ENCODE peak calls at places on chromosomes 1 and 21, in five cellular contexts. X is activated CD8-positive, alpha-beta memory T cell treated with anti-CD3 and anti-CD28 coated beads, Interleukin-2, amount 50 U/mL, for 48 hours; C is AG09309; Q is activated naive CD8-positive, alpha-beta T cell treated with anti-CD3 and anti-CD28 coated beads for 36 hours; A is RWPE1. P is an unnamed sample.

GRCh38 chr1:151579436-151580225 is 32.2 kb upstream of the SNX27 start:
- DNase-seq in C (no peak), A (peak), X (no peak), Q (no peak), P (no peak)

GRCh38 chr1:101520302-101520701 is 283.5 kb downstream of the S1PR1 start:
- DNase-seq in A (peak), X (no peak), Q (no peak), C (peak), P (no peak)

GRCh38 chr1:245060684-245061374 is 94.0 kb upstream of the KIF26B start:
- DNase-seq in Q (no peak), X (no peak), A (no peak), C (no peak), P (no peak)

GRCh38 chr1:159140474-159140873 is 30.9 kb upstream of the CADM3 start:
- DNase-seq in C (no peak), Q (no peak), X (no peak), A (no peak), P (no peak)

GRCh38 chr1:23722652-23723051 is 20.6 kb upstream of the ELOA start:
- DNase-seq in X (no peak), Q (no peak), C (no peak), A (no peak), P (no peak)

GRCh38 chr1:203467550-203467921 is 8.1 kb upstream of the PRELP start:
- DNase-seq in X (no peak), A (no peak), Q (no peak), C (no peak), P (no peak)

GRCh38 chr1:113283914-113284313 is 106.4 kb upstream of the MAGI3 start:
- DNase-seq in X (no peak), A (no peak), Q (no peak), C (no peak), P (no peak)

GRCh38 chr1:179036844-179037465 is 11.3 kb downstream of the FAM20B start:
- DNase-seq in X (no peak), Q (peak), C (no peak), A (peak), P (no peak)

GRCh38 chr1:185157599-185158469 is 867 bp downstream of the SWT1 start:
- DNase-seq in C (no peak), Q (no peak), X (no peak), A (no peak), P (no peak)

GRCh38 chr1:10251325-10252103 is 41.1 kb downstream of the KIF1B start:
- DNase-seq in X (no peak), Q (no peak), C (no peak), A (peak), P (no peak)

GRCh38 chr21:46151989-46152938 is 3.1 kb downstream of the FTCD start:
- DNase-seq in Q (no peak), X (peak), C (no peak), A (no peak), P (no peak)

GRCh38 chr1:25869909-25870606 is 5.5 kb downstream of the PAQR7 start:
- DNase-seq in C (no peak), A (no peak), Q (no peak), X (no peak), P (no peak)

GRCh38 chr1:57423135-57424131 is at the start of gene DAB1:
- DNase-seq in A (no peak), X (peak), Q (peak), C (no peak), P (no peak)

GRCh38 chr1:229640455-229640854 is 14.4 kb downstream of the URB2 start:
- DNase-seq in A (no peak), C (no peak), Q (no peak), X (no peak), P (no peak)

GRCh38 chr1:149844096-149844495 is 55.3 kb upstream of the BOLA1 start:
- DNase-seq in A (peak), X (no peak), C (no peak), Q (no peak), P (no peak)

GRCh38 chr21:34764715-34765284 is 96.0 kb downstream of the CLIC6 start:
- DNase-seq in Q (no peak), A (no peak), C (no peak), X (no peak), P (no peak)

GRCh38 chr21:38327984-38328383 is 71.2 kb downstream of the KCNJ15 start:
- DNase-seq in A (no peak), X (no peak), C (no peak), Q (peak), P (no peak)

GRCh38 chr1:54334996-54335395 is 71.2 kb downstream of the SSBP3 start:
- DNase-seq in C (no peak), X (no peak), Q (no peak), A (no peak), P (no peak)

GRCh38 chr1:16243408-16243690 is 6.4 kb upstream of the CPLANE2 start:
- DNase-seq in X (no peak), Q (no peak), A (no peak), C (no peak), P (no peak)

GRCh38 chr1:207909687-207910086 is 1.2 kb downstream of the CD34 start:
- DNase-seq in A (no peak), Q (no peak), C (no peak), X (no peak), P (no peak)

GRCh38 chr1:41700986-41701535 is 216.6 kb upstream of the EDN2 start:
- DNase-seq in Q (no peak), X (no peak), A (no peak), C (no peak), P (no peak)

GRCh38 chr1:212488436-212489283 is 55.9 kb downstream of the NENF start:
- DNase-seq in X (no peak), Q (peak), C (peak), A (no peak), P (no peak)

GRCh38 chr1:220791287-220791686 is 4.6 kb downstream of the MTARC1 start:
- DNase-seq in C (no peak), X (no peak), A (peak), Q (no peak), P (no peak)

GRCh38 chr1:201137579-201138310 is 10.8 kb upstream of the ASCL5 start:
- DNase-seq in A (peak), Q (no peak), C (peak), X (no peak), P (no peak)

GRCh38 chr1:187654635-187655034 is 825.9 kb downstream of the PLA2G4A start:
- DNase-seq in C (no peak), A (no peak), Q (no peak), X (no peak), P (no peak)

GRCh38 chr1:43349594-43350306 is 9.0 kb upstream of the CDC20 start:
- DNase-seq in C (no peak), Q (no peak), X (no peak), A (no peak), P (no peak)

GRCh38 chr1:34320081-34320480 is 143.4 kb downstream of the C1orf94 start:
- DNase-seq in A (no peak), C (no peak), X (no peak), Q (no peak), P (no peak)

GRCh38 chr1:40806724-40807675 is 23.4 kb downstream of the KCNQ4 start:
- DNase-seq in Q (no peak), C (no peak), A (no peak), X (no peak), P (no peak)

GRCh38 chr1:42944207-42944928 is 14.3 kb downstream of the SLC2A1 start:
- DNase-seq in A (no peak), C (no peak), Q (no peak), X (no peak), P (no peak)

GRCh38 chr1:21815724-21816311 is 3.8 kb downstream of the LDLRAD2 start:
- DNase-seq in C (no peak), X (no peak), Q (no peak), A (no peak), P (no peak)

GRCh38 chr1:6127587-6128163 is 52.4 kb downstream of the CHD5 start:
- DNase-seq in X (peak), Q (peak), C (no peak), A (peak), P (peak)

GRCh38 chr1:92817986-92818764 is 13.7 kb upstream of the RPL5 start:
- DNase-seq in Q (no peak), X (no peak), A (peak), C (no peak), P (no peak)

GRCh38 chr1:2413495-2414296 is 1.3 kb upstream of the PEX10 start:
- DNase-seq in Q (peak), C (no peak), X (peak), A (no peak), P (no peak)

GRCh38 chr1:116182019-116182714 is 71.0 kb downstream of the MAB21L3 start:
- DNase-seq in Q (no peak), C (no peak), A (no peak), X (no peak), P (no peak)

GRCh38 chr1:61655453-61655852 is 69.5 kb downstream of the TM2D1 start:
- DNase-seq in X (no peak), A (no peak), C (no peak), Q (no peak), P (no peak)

GRCh38 chr1:23638786-23639241 is 52.8 kb upstream of the RPL11 start:
- DNase-seq in X (no peak), C (peak), A (no peak), Q (no peak), P (no peak)

GRCh38 chr1:181737056-181737455 is 253.7 kb downstream of the CACNA1E start:
- DNase-seq in X (no peak), Q (no peak), C (no peak), A (peak), P (no peak)

GRCh38 chr1:241181971-241182370 is 175.0 kb downstream of the RGS7 start:
- DNase-seq in C (no peak), A (no peak), X (no peak), Q (no peak), P (no peak)

P was measured in CD4-positive, alpha-beta T cell.